ENCODE peak calls at places on chromosomes 11 and 22, in six cellular contexts. V is GM10248, K is ovary, P is uterus, J is sigmoid colon, U is chondrocyte. R is an unnamed sample.

GRCh38 chr22:49848690-49849160 is 4.9 kb upstream of the ZBED4 start:
- DNase-seq in V (no peak), K (no peak), P (no peak), J (no peak), U (no peak), R (no peak)

GRCh38 chr11:85759915-85760314 is 51.0 kb downstream of the SYTL2 start:
- DNase-seq in V (no peak), K (no peak), P (no peak), J (no peak), U (no peak), R (no peak)

GRCh38 chr11:12587333-12587997 is 86.8 kb upstream of the TEAD1 start:
- DNase-seq in V (no peak), K (no peak), P (no peak), J (no peak), U (no peak), R (no peak)

GRCh38 chr11:93689166-93689734 is 27.8 kb downstream of the CEP295 start:
- DNase-seq in V (peak), K (no peak), P (no peak), J (no peak), U (no peak), R (peak)

GRCh38 chr11:35842958-35843357 is 100.9 kb upstream of the LDLRAD3 start:
- DNase-seq in V (no peak), K (no peak), P (no peak), J (no peak), U (no peak), R (no peak)

GRCh38 chr11:57597461-57597892 is at the start of gene SERPING1:
- DNase-seq in V (no peak), K (peak), P (peak), J (peak), U (no peak), R (no peak)

GRCh38 chr11:14388352-14388751 is 29.4 kb upstream of the RRAS2 start:
- DNase-seq in V (no peak), K (no peak), P (no peak), J (no peak), U (no peak), R (no peak)

GRCh38 chr22:37178350-37179125 is 9.5 kb downstream of the C1QTNF6 start:
- DNase-seq in V (no peak), K (no peak), P (no peak), J (no peak), U (peak), R (no peak)

GRCh38 chr22:37533995-37534394 is 14.8 kb upstream of the CARD10 start:
- DNase-seq in V (no peak), K (no peak), P (no peak), J (no peak), U (no peak), R (peak)

GRCh38 chr11:132551011-132551410 is 981.3 kb downstream of the OPCML start:
- DNase-seq in V (no peak), K (no peak), P (no peak), J (no peak), U (no peak), R (no peak)

GRCh38 chr11:126790550-126790981 is 210.0 kb downstream of the KIRREL3 start:
- DNase-seq in V (no peak), K (no peak), P (no peak), J (no peak), U (no peak), R (no peak)

GRCh38 chr11:20109731-20110445 is 50.4 kb downstream of the DBX1 start:
- DNase-seq in V (no peak), K (no peak), P (peak), J (no peak), U (no peak), R (no peak)

GRCh38 chr11:2131371-2132228 is 7.6 kb downstream of the IGF2 start:
- DNase-seq in V (no peak), K (no peak), P (no peak), J (no peak), U (peak), R (no peak)

GRCh38 chr11:77542296-77542695 is 47.5 kb upstream of the AQP11 start:
- DNase-seq in V (no peak), K (no peak), P (no peak), J (no peak), U (no peak), R (no peak)

GRCh38 chr11:35402751-35403454 is 16.5 kb downstream of the SLC1A2 start:
- DNase-seq in V (no peak), K (no peak), P (no peak), J (no peak), U (no peak), R (no peak)

GRCh38 chr11:134574425-134574824 is 162.4 kb upstream of the B3GAT1 start:
- DNase-seq in V (no peak), K (no peak), P (no peak), J (peak), U (no peak), R (no peak)

GRCh38 chr22:37197451-37198289 is 9.6 kb upstream of the C1QTNF6 start:
- DNase-seq in V (no peak), K (peak), P (peak), J (peak), U (peak), R (peak)

GRCh38 chr22:46798366-46799057 is 36.1 kb downstream of the TBC1D22A start:
- DNase-seq in V (peak), K (peak), P (peak), J (peak), U (no peak), R (peak)

GRCh38 chr11:76735218-76735480 is 48.0 kb upstream of the TSKU start:
- DNase-seq in V (no peak), K (no peak), P (no peak), J (no peak), U (no peak), R (no peak)

GRCh38 chr11:2301631-2302272 is at the start of the genes C11orf21 and TSPAN32:
- DNase-seq in V (no peak), K (peak), P (no peak), J (no peak), U (no peak), R (peak)

GRCh38 chr11:85595285-85595884 is 31.8 kb downstream of the DLG2 start:
- DNase-seq in V (peak), K (no peak), P (no peak), J (no peak), U (no peak), R (no peak)

GRCh38 chr11:44865866-44866272 is 84.8 kb downstream of the TP53I11 start:
- DNase-seq in V (no peak), K (no peak), P (no peak), J (peak), U (no peak), R (no peak)

GRCh38 chr11:20739004-20739612 is 69.7 kb downstream of the NELL1 start:
- DNase-seq in V (no peak), K (no peak), P (no peak), J (no peak), U (no peak), R (no peak)

GRCh38 chr11:64036081-64037026 is 623 bp downstream of the FLRT1 start:
- DNase-seq in V (no peak), K (peak), P (peak), J (peak), U (no peak), R (peak)

GRCh38 chr22:32824531-32825315 is 23.2 kb downstream of the TIMP3 start:
- DNase-seq in V (no peak), K (no peak), P (no peak), J (peak), U (no peak), R (no peak)

GRCh38 chr11:8243458-8243857 is 20.2 kb downstream of the LMO1 start:
- DNase-seq in V (no peak), K (no peak), P (no peak), J (no peak), U (no peak), R (no peak)

GRCh38 chr11:22792497-22792896 is 37.1 kb downstream of the SVIP start:
- DNase-seq in V (no peak), K (no peak), P (no peak), J (no peak), U (no peak), R (peak)

GRCh38 chr11:19938051-19938856 is 222.0 kb downstream of the DBX1 start:
- DNase-seq in V (peak), K (no peak), P (no peak), J (no peak), U (no peak), R (peak)

DNA sequence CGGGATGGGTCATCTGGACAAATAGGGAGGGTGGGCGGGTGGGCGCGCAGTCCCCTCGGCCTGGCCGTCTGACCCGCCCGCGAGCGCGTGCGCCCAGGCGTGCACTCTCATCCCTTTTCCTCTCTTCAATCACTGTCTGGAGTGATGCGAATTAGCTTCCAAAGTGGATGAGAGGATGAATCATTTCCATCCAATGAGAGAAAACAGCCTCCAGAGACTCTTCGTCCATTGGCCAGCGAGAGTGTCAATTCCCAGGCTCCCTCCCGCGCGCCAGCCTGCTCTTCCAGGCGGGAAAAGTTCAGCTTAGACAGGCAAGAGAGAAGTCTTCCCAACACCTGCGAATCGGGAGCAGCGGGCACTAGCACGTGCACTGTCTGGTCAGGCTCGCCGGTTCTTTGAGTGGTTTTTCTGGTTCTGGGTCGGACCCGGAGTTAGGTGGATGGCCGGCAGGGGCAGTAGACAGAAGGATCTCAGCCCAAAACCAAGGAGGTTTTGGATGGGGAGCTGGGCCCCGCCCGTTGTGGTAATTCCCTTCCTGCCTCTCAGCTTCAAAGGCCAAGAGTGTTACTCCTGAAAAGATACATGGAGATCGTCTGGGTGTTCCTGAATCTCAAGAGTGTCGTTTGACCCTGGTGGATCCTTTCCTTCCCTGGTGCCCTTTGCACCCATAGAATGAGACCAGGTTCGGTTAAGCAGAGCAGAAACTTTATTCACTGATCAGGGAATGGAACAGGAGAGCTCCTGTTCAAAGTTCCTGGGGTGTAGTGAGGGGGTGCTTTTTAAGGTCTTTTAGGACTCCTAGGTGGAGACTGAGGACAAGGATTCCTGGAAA is 33.4 kb upstream of the GLYATL1 start:
- DNase-seq in V (no peak), K (no peak), P (no peak), J (no peak), U (no peak), R (no peak)
- TF ChIP-seq CTCF in V (no peak), K (no peak), P (no peak), J (no peak), U (peak), R (no peak)

GRCh38 chr11:38503876-38504275 is 1905.8 kb upstream of the RAG2 start:
- DNase-seq in V (no peak), K (no peak), P (no peak), J (no peak), U (peak), R (no peak)

GRCh38 chr11:38498721-38499120 is 1900.7 kb upstream of the RAG2 start:
- DNase-seq in V (no peak), K (no peak), P (no peak), J (no peak), U (no peak), R (no peak)
- TF ChIP-seq CTCF in V (no peak), K (no peak), P (no peak), J (no peak), U (no peak), R (no peak)

DNA sequence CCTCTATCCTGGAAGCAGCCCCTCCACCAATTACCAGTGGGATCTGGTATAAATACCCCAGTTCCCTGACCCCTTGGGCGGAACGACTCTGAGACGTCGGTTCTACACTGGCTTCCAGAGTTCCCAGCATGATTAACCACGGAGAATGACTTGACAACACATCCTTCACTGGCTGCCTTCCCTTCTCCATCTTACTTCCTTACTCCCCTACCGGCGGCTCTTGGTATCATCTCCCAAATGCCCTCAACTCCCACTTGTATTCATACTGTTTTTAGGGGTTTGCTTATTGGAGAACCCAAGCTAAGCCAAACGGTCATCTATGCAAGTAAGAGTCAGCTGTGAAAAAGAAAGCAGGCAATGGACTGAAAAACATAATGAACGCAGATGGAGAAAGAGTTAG is 56.1 kb downstream of the APOL3 start:
- DNase-seq in V (no peak), K (no peak), P (no peak), J (peak), U (peak), R (no peak)
- TF ChIP-seq CTCF in V (no peak), K (no peak), P (no peak), J (no peak), U (no peak), R (no peak)

DNA sequence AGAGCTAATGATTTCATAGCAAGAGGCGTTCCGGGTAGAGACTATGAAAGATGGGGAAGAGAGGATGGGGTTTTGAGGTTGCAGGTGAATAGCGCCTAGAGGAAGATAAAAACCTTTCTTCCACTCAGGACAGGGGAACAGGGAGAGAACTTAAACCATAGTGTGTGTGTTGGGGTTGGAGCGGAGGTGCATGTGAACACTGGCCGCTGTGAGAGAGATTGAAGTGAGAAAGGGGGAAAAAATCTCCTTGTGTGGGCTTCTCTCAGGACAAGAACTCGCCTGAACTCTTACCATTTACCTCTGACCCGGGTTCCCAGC is 3.4 kb downstream of the BSX start:
- DNase-seq in V (no peak), K (no peak), P (no peak), J (no peak), U (no peak), R (no peak)
- TF ChIP-seq CTCF in V (no peak), K (no peak), P (no peak), J (no peak), U (no peak), R (no peak)

GRCh38 chr11:56089697-56090096 is 3.4 kb upstream of the OR8I2 start:
- DNase-seq in V (no peak), K (no peak), P (no peak), J (no peak), U (no peak), R (no peak)

DNA sequence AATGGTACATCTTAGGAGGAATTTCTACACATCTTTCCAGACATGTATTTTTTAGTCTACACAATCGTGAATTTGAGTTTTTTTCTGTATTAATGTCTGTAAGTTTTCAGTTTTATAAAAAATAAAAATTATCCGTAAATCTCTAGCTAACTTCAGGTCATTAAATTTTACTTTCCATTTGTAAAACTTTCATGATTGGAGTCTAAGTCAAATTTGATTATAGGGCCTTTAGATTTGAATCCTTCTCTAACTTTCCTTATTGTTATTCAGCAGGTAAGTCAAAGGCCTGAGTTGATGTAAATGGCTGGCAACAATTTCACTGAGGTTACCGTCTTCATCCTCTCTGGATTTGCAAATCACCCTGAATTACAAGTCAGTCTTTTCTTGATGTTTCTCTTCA is at the start of gene OR8I2:
- DNase-seq in V (no peak), K (no peak), P (no peak), J (no peak), U (no peak), R (no peak)
- TF ChIP-seq CTCF in V (no peak), K (no peak), P (no peak), J (no peak), U (no peak), R (no peak)

GRCh38 chr22:44369241-44369652 is 56.5 kb upstream of the SHISAL1 start:
- DNase-seq in V (no peak), K (peak), P (no peak), J (peak), U (peak), R (peak)
- TF ChIP-seq CTCF in V (no peak), K (no peak), P (no peak), J (no peak), U (peak), R (no peak)

GRCh38 chr11:66326261-66327111 is 9.6 kb upstream of the CD248 start:
- DNase-seq in V (no peak), K (peak), P (peak), J (peak), U (no peak), R (peak)

GRCh38 chr11:66329165-66329673 is 7.0 kb downstream of the RIN1 start:
- DNase-seq in V (no peak), K (no peak), P (no peak), J (no peak), U (no peak), R (no peak)

GRCh38 chr11:66328307-66329144 is 7.7 kb downstream of the RIN1 start:
- DNase-seq in V (peak), K (peak), P (peak), J (peak), U (no peak), R (peak)

GRCh38 chr11:66328036-66328306 is 8.3 kb downstream of the RIN1 start:
- DNase-seq in V (no peak), K (no peak), P (no peak), J (no peak), U (no peak), R (peak)

GRCh38 chr11:66327171-66328035 is 8.8 kb downstream of the RIN1 start:
- DNase-seq in V (no peak), K (no peak), P (no peak), J (no peak), U (no peak), R (peak)
- TF ChIP-seq CTCF in V (no peak), K (no peak), P (no peak), J (no peak), U (no peak), R (no peak)

GRCh38 chr11:559020-559620 is 1.4 kb downstream of the LMNTD2 start:
- DNase-seq in V (no peak), K (no peak), P (no peak), J (no peak), U (no peak), R (no peak)
- TF ChIP-seq CTCF in V (no peak), K (no peak), P (no peak), J (no peak), U (no peak), R (no peak)

GRCh38 chr11:71448257-71449161 is at the start of gene DHCR7:
- DNase-seq in V (peak), K (peak), P (peak), J (peak), U (peak), R (peak)
- TF ChIP-seq CTCF in V (no peak), K (peak), P (peak), J (no peak), U (no peak), R (no peak)

GRCh38 chr22:26438006-26438405 is 8.9 kb downstream of the ASPHD2 start:
- DNase-seq in V (no peak), K (no peak), P (no peak), J (no peak), U (no peak), R (no peak)
- TF ChIP-seq CTCF in V (no peak), K (no peak), P (no peak), J (no peak), U (no peak), R (no peak)

R was measured in activated CD8-positive, alpha-beta T cell treated with anti-CD3 and anti-CD28 coated beads for 36 hours.